ENCODE peak calls at places on chromosomes 16 and 17, in seven cellular contexts. One of them, this sample, is unnamed. For H3K9me3 and H3K4me1, the result is how much of the 10 kb centered on the place peaks cover.

GRCh38 chr17:21039839-21040575 is 2.8 kb downstream of the USP22 start:
- DNase-seq in PC-3: peak
- DNase-seq in ascending aorta: no peak
- DNase-seq in PC-9: peak
- DNase-seq in ovary: peak
- DNase-seq in cardiac muscle cell: peak
- DNase-seq in K562: peak
- DNase-seq in this sample: no peak

GRCh38 chr16:89375021-89375420 is 115.3 kb downstream of the ANKRD11 start:
- DNase-seq in ascending aorta: no peak
- DNase-seq in PC-3: peak
- DNase-seq in cardiac muscle cell: no peak
- DNase-seq in ovary: no peak
- DNase-seq in PC-9: no peak
- DNase-seq in K562: no peak
- DNase-seq in this sample: no peak

GRCh38 chr17:65254166-65254565 is 117.0 kb downstream of the RGS9 start:
- DNase-seq in ovary: no peak
- DNase-seq in K562: no peak
- DNase-seq in ascending aorta: no peak
- DNase-seq in PC-3: peak
- DNase-seq in cardiac muscle cell: peak
- DNase-seq in PC-9: no peak
- DNase-seq in this sample: no peak

GRCh38 chr17:9177212-9177611 is 155.9 kb downstream of the NTN1 start:
- DNase-seq in PC-9: no peak
- DNase-seq in PC-3: no peak
- DNase-seq in K562: no peak
- DNase-seq in ovary: peak
- DNase-seq in ascending aorta: no peak
- DNase-seq in cardiac muscle cell: peak
- DNase-seq in this sample: no peak

GRCh38 chr17:33474789-33475188 is 181.7 kb upstream of the ASIC2 start:
- DNase-seq in K562: peak
- DNase-seq in PC-9: no peak
- DNase-seq in ovary: no peak
- DNase-seq in PC-3: no peak
- DNase-seq in ascending aorta: no peak
- DNase-seq in cardiac muscle cell: no peak
- DNase-seq in this sample: no peak

GRCh38 chr16:14300631-14301149 is 229.6 kb downstream of the MRTFB start:
- DNase-seq in ascending aorta: no peak
- DNase-seq in cardiac muscle cell: peak
- DNase-seq in PC-9: peak
- DNase-seq in K562: peak
- DNase-seq in PC-3: peak
- DNase-seq in ovary: peak
- DNase-seq in this sample: peak

GRCh38 chr17:19759934-19760530 is 11.9 kb upstream of the ALDH3A1 start:
- DNase-seq in PC-9: no peak
- DNase-seq in cardiac muscle cell: no peak
- DNase-seq in ascending aorta: no peak
- DNase-seq in PC-3: no peak
- DNase-seq in ovary: no peak
- DNase-seq in K562: no peak
- DNase-seq in this sample: no peak

GRCh38 chr17:78358538-78359215 is 1.2 kb downstream of the SOCS3 start:
- DNase-seq in PC-3: no peak
- DNase-seq in ovary: no peak
- DNase-seq in PC-9: no peak
- DNase-seq in cardiac muscle cell: peak
- DNase-seq in ascending aorta: no peak
- DNase-seq in K562: no peak
- DNase-seq in this sample: peak

GRCh38 chr17:77145209-77145608 is 4.4 kb downstream of the SEC14L1 start:
- DNase-seq in PC-9: no peak
- DNase-seq in cardiac muscle cell: no peak
- DNase-seq in ascending aorta: no peak
- DNase-seq in PC-3: no peak
- DNase-seq in ovary: no peak
- DNase-seq in K562: no peak
- DNase-seq in this sample: no peak

GRCh38 chr17:77144227-77144626 is 3.5 kb downstream of the SEC14L1 start:
- DNase-seq in cardiac muscle cell: no peak
- DNase-seq in ovary: no peak
- DNase-seq in K562: no peak
- DNase-seq in PC-3: no peak
- DNase-seq in PC-9: no peak
- DNase-seq in ascending aorta: no peak
- DNase-seq in this sample: no peak

GRCh38 chr17:77146882-77147281 is 6.1 kb downstream of the SEC14L1 start:
- DNase-seq in ascending aorta: no peak
- DNase-seq in cardiac muscle cell: no peak
- DNase-seq in ovary: no peak
- DNase-seq in K562: no peak
- DNase-seq in PC-9: no peak
- DNase-seq in PC-3: no peak
- DNase-seq in this sample: peak

GRCh38 chr17:77147357-77147801 is 6.6 kb downstream of the SEC14L1 start:
- DNase-seq in ascending aorta: no peak
- DNase-seq in PC-9: no peak
- DNase-seq in K562: no peak
- DNase-seq in ovary: no peak
- DNase-seq in PC-3: no peak
- DNase-seq in cardiac muscle cell: no peak
- DNase-seq in this sample: no peak

DNA sequence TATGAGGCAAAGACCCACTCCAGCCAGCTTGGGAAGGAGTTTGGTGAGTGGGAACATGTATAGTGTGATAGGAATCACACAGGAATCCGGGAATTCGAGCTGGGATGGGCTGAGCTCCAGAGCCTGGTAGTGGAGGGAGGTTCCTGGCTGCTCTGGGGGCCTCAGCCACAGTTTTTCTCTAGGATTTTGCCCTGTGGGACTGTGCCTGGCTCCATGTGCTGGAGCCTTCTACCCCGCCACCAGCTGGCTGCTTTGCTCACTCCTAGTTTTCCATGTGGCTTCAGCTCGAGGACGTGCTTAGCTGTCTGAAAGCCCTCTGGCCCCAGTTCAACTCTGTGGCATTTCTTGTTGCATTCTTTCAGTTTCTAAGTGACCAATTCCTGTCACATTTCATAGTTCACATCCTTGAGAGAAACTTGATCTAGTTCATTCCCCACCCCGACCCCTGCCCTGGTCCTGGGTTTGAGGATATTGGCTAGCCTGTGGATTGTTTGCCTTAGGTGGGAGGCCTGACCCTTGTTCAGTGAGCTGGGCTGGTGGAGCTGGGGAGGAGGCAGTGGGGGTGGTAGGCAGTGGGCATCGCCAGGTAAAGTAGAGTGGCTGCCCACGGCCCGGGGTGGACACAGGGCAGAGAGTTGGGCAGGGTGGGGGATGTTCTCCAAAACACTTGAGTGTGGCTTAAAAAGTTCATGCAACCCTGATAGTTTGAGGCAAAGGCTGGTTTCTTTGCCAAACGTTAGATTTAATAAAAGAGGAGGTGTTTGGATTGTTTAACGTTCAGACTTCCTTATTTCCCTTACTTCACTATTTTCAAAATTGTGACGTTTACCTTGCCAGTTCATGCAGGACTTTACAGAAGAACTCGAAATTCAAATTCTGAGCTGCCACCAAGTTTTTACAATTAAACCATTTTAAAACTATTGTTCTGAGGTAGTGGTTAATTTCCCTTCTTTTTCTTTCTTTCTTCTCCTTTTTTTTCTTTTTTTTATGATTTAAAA is 5.2 kb downstream of the SEC14L1 start:
- DNase-seq in ascending aorta: no peak
- DNase-seq in PC-3: peak
- DNase-seq in cardiac muscle cell: peak
- DNase-seq in PC-9: peak
- DNase-seq in K562: no peak
- DNase-seq in ovary: no peak
- DNase-seq in this sample: no peak
- TF ChIP-seq CTCF in ascending aorta: peak
- TF ChIP-seq CTCF in PC-3: peak
- TF ChIP-seq CTCF in cardiac muscle cell: peak
- TF ChIP-seq CTCF in PC-9: no peak
- TF ChIP-seq CTCF in K562: no peak
- TF ChIP-seq CTCF in ovary: no peak
- TF ChIP-seq CTCF in this sample: no peak

DNA sequence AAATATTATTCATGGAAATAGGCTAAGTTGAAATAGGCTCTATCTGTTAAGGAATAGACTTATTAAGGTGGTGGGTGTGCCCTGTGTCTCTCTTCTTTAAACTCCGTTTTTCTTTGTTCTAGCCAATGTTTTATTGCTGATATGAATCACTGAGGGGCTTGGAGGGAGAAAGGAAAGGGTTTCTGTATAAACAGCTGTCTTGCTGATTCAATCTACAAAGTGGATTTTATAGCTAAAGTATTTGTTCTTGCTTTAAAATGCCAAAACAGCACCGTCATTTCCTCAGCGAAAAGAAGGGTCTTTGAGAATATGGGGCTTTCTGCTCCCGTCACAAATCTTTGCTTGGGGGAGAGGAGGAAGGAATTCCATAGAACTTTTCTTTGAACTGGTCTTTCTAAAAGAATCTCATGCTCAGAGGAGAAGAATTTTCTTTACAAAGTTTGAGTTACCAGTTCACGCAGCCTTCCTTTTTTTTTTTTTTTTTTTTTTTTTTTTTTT is 39.3 kb downstream of the MSI2 start:
- DNase-seq in cardiac muscle cell: peak
- DNase-seq in ascending aorta: no peak
- DNase-seq in PC-3: peak
- DNase-seq in PC-9: no peak
- DNase-seq in ovary: no peak
- DNase-seq in K562: no peak
- DNase-seq in this sample: no peak
- H3K9me3 ChIP-seq in cardiac muscle cell: under half
- H3K9me3 ChIP-seq in ascending aorta: under half
- H3K9me3 ChIP-seq in PC-3: under half
- H3K9me3 ChIP-seq in PC-9: under half
- H3K9me3 ChIP-seq in ovary: under half
- H3K9me3 ChIP-seq in K562: under half
- H3K9me3 ChIP-seq in this sample: under half

GRCh38 chr17:75557852-75558665 is 29.5 kb upstream of the MYO15B start:
- DNase-seq in ovary: no peak
- DNase-seq in PC-9: no peak
- DNase-seq in PC-3: no peak
- DNase-seq in ascending aorta: no peak
- DNase-seq in cardiac muscle cell: no peak
- DNase-seq in K562: no peak
- DNase-seq in this sample: no peak
- H3K4me1 ChIP-seq in ovary: under half
- H3K4me1 ChIP-seq in PC-9: under half
- H3K4me1 ChIP-seq in PC-3: under half
- H3K4me1 ChIP-seq in ascending aorta: under half
- H3K4me1 ChIP-seq in cardiac muscle cell: under half
- H3K4me1 ChIP-seq in K562: under half
- H3K4me1 ChIP-seq in this sample: under half

GRCh38 chr17:72587773-72588511 is 467.1 kb downstream of the SOX9 start:
- DNase-seq in ascending aorta: no peak
- DNase-seq in ovary: no peak
- DNase-seq in K562: no peak
- DNase-seq in PC-9: peak
- DNase-seq in cardiac muscle cell: peak
- DNase-seq in PC-3: peak
- DNase-seq in this sample: peak
- TF ChIP-seq CTCF in ascending aorta: no peak
- TF ChIP-seq CTCF in ovary: no peak
- TF ChIP-seq CTCF in K562: no peak
- TF ChIP-seq CTCF in PC-9: peak
- TF ChIP-seq CTCF in cardiac muscle cell: peak
- TF ChIP-seq CTCF in PC-3: no peak
- TF ChIP-seq CTCF in this sample: no peak

This sample was measured in mucosa of descending colon.